ENCODE peak calls at places on chromosome 11, in eight cellular contexts. S is Right ventricle myocardium superior; N is Caco-2; E is neuronal stem cell; B is endodermal cell; X is activated T-helper 9 cell treated with anti-CD3 and anti-CD28 coated beads, Interleukin-2, amount 50 U/mL, for 16 hours; K is activated T-cell treated with anti-CD3 and anti-CD28 coated beads for 1 hour; O is midbrain. Z is an unnamed sample.

GRCh38 chr11:14894657-14895598 is 2.9 kb upstream of the CYP2R1 start:
- DNase-seq in S (peak), N (no peak), E (no peak), B (no peak), X (no peak), K (no peak), O (no peak), Z (peak)

GRCh38 chr11:28168718-28169117 is 60.5 kb downstream of the METTL15 start:
- DNase-seq in S (no peak), N (peak), E (no peak), B (no peak), X (no peak), K (no peak), O (no peak), Z (no peak)

GRCh38 chr11:133659542-133660201 is 127.4 kb upstream of the OPCML start:
- DNase-seq in S (no peak), N (no peak), E (no peak), B (peak), X (no peak), K (no peak), O (no peak), Z (no peak)

GRCh38 chr11:92685049-92685448 is 284.4 kb upstream of the MTNR1B start:
- DNase-seq in S (no peak), N (no peak), E (no peak), B (no peak), X (no peak), K (no peak), O (no peak), Z (no peak)

GRCh38 chr11:68542617-68543016 is 82.1 kb downstream of the PPP6R3 start:
- DNase-seq in S (no peak), N (no peak), E (no peak), B (no peak), X (no peak), K (no peak), O (no peak), Z (no peak)

GRCh38 chr11:2995091-2995561 is 3.0 kb upstream of the NAP1L4 start:
- DNase-seq in S (no peak), N (peak), E (no peak), B (no peak), X (no peak), K (no peak), O (no peak), Z (no peak)

GRCh38 chr11:2142762-2143202 is 3.6 kb upstream of the IGF2 start:
- DNase-seq in S (peak), N (no peak), E (no peak), B (no peak), X (no peak), K (no peak), O (no peak), Z (no peak)

GRCh38 chr11:12243511-12243910 is 133.1 kb downstream of the MICAL2 start:
- DNase-seq in S (no peak), N (no peak), E (no peak), B (no peak), X (no peak), K (no peak), O (no peak), Z (no peak)

GRCh38 chr11:117210620-117211019 is 11.4 kb downstream of the TAGLN start:
- DNase-seq in S (no peak), N (no peak), E (no peak), B (no peak), X (no peak), K (no peak), O (no peak), Z (no peak)

GRCh38 chr11:6452219-6452618 is 11.4 kb upstream of the HPX start:
- DNase-seq in S (no peak), N (no peak), E (no peak), B (no peak), X (no peak), K (no peak), O (no peak), Z (no peak)

GRCh38 chr11:78365381-78365792 is 52.2 kb downstream of the GAB2 start:
- DNase-seq in S (no peak), N (peak), E (peak), B (peak), X (no peak), K (no peak), O (no peak), Z (no peak)

GRCh38 chr11:69437001-69437875 is 44.2 kb upstream of the LINC01488 start:
- DNase-seq in S (no peak), N (peak), E (no peak), B (peak), X (no peak), K (no peak), O (no peak), Z (no peak)

GRCh38 chr11:125429174-125429707 is 66.8 kb downstream of the FEZ1 start:
- DNase-seq in S (peak), N (peak), E (peak), B (peak), X (peak), K (peak), O (peak), Z (peak)

GRCh38 chr11:118882489-118882888 is 1.2 kb upstream of the CXCR5 start:
- DNase-seq in S (no peak), N (no peak), E (no peak), B (no peak), X (no peak), K (no peak), O (no peak), Z (no peak)

GRCh38 chr11:7278314-7278917 is 26.7 kb downstream of the SYT9 start:
- DNase-seq in S (no peak), N (no peak), E (peak), B (peak), X (no peak), K (no peak), O (peak), Z (no peak)

GRCh38 chr11:12461516-12461915 is 84.1 kb downstream of the PARVA start:
- DNase-seq in S (no peak), N (no peak), E (no peak), B (peak), X (no peak), K (no peak), O (no peak), Z (no peak)

GRCh38 chr11:30960387-30960992 is 374.3 kb upstream of the MPPED2 start:
- DNase-seq in S (no peak), N (no peak), E (peak), B (no peak), X (no peak), K (no peak), O (peak), Z (peak)

Z was measured in globus pallidus.